ENCODE peak calls at places on chromosomes 4 and X, in five cellular contexts. C is GM23338, R is A549, I is epithelial cell of proximal tubule, L is pancreas. V is an unnamed sample.

GRCh38 chrX:129566081-129566480 is 26.0 kb downstream of the OCRL start:
- DNase-seq in L (no peak), I (no peak), C (no peak), R (no peak), V (no peak)

GRCh38 chr4:86034616-86035015 is 325.2 kb downstream of the MAPK10 start:
- DNase-seq in L (no peak), R (no peak), I (no peak), C (no peak), V (no peak)

GRCh38 chr4:188016754-188017153 is 21.2 kb downstream of the ZFP42 start:
- DNase-seq in I (no peak), R (no peak), C (peak), L (no peak), V (no peak)

GRCh38 chr4:42767669-42768068 is 110.8 kb upstream of the ATP8A1 start:
- DNase-seq in C (peak), I (no peak), L (no peak), R (no peak), V (no peak)

GRCh38 chr4:48939785-48940184 is 33.2 kb upstream of the OCIAD2 start:
- DNase-seq in R (peak), C (no peak), L (no peak), I (peak), V (peak)

GRCh38 chr4:89125901-89126435 is 14.6 kb downstream of the TIGD2 start:
- DNase-seq in C (no peak), I (no peak), L (no peak), R (no peak), V (no peak)

GRCh38 chr4:170522427-170522970 is 432.7 kb upstream of the AADAT start:
- DNase-seq in I (no peak), R (no peak), L (no peak), C (no peak), V (no peak)

GRCh38 chrX:115183980-115184379 is 5.2 kb upstream of the RBMXL3 start:
- DNase-seq in L (no peak), C (no peak), I (no peak), R (peak), V (no peak)

GRCh38 chrX:118498755-118499154 is 3.1 kb downstream of the DOCK11 start:
- DNase-seq in C (no peak), R (no peak), I (no peak), L (no peak), V (no peak)

GRCh38 chr4:140176735-140177134 is 22.8 kb upstream of the MAML3 start:
- DNase-seq in I (no peak), L (no peak), R (no peak), C (no peak), V (peak)

GRCh38 chr4:25221377-25221776 is 12.5 kb upstream of the PI4K2B start:
- DNase-seq in L (no peak), I (no peak), C (no peak), R (no peak), V (no peak)

GRCh38 chr4:148834804-148835598 is 392.8 kb upstream of the NR3C2 start:
- DNase-seq in C (peak), I (peak), R (peak), L (peak), V (no peak)

GRCh38 chr4:29900336-29900735 is 819.8 kb upstream of the PCDH7 start:
- DNase-seq in I (no peak), L (no peak), R (no peak), C (no peak), V (no peak)

GRCh38 chrX:14209034-14209433 is 179.3 kb upstream of the GEMIN8 start:
- DNase-seq in L (no peak), R (peak), I (no peak), C (no peak), V (no peak)

GRCh38 chr4:142248946-142249345 is 597.2 kb downstream of the INPP4B start:
- DNase-seq in C (no peak), I (no peak), R (peak), L (no peak), V (no peak)

GRCh38 chr4:111945014-111945413 is 200.2 kb upstream of the FAM241A start:
- DNase-seq in L (no peak), I (no peak), C (peak), R (no peak), V (no peak)

GRCh38 chr4:84224522-84224921 is 274.6 kb downstream of the NKX6-1 start:
- DNase-seq in C (peak), L (no peak), R (no peak), I (no peak), V (no peak)

GRCh38 chr4:141637565-141637964 is 1.2 kb downstream of the IL15 start:
- DNase-seq in I (no peak), C (no peak), L (no peak), R (no peak), V (no peak)

GRCh38 chr4:6342530-6343293 is 73.1 kb downstream of the WFS1 start:
- DNase-seq in C (no peak), I (no peak), L (no peak), R (peak), V (no peak)

GRCh38 chrX:124388562-124388961 is 42.2 kb downstream of the SH2D1A start:
- DNase-seq in L (peak), I (no peak), C (peak), R (peak), V (no peak)

GRCh38 chr4:155789391-155789790 is 30.6 kb downstream of the GUCY1B1 start:
- DNase-seq in C (no peak), R (no peak), L (no peak), I (no peak), V (no peak)

GRCh38 chrX:10199212-10199611 is 42.4 kb downstream of the CLCN4 start:
- DNase-seq in R (no peak), C (no peak), L (no peak), I (no peak), V (no peak)

GRCh38 chr4:7325541-7325940 is 109.2 kb downstream of the PSAPL1 start:
- DNase-seq in L (no peak), I (no peak), R (no peak), C (no peak), V (no peak)

GRCh38 chr4:1569461-1570151 is 114.5 kb downstream of the FAM53A start:
- DNase-seq in L (no peak), C (no peak), I (no peak), R (no peak), V (no peak)

GRCh38 chrX:39577976-39578962 is 519.5 kb downstream of the BCOR start:
- DNase-seq in I (no peak), L (no peak), R (no peak), C (no peak), V (no peak)

GRCh38 chr4:74435296-74435695 is 9.6 kb upstream of the AREG start:
- DNase-seq in I (no peak), R (no peak), C (no peak), L (no peak), V (no peak)

GRCh38 chr4:93788712-93789111 is 39.8 kb upstream of the ATOH1 start:
- DNase-seq in I (no peak), C (peak), L (no peak), R (peak), V (peak)

GRCh38 chr4:152591361-152591760 is 55.5 kb upstream of the FBXW7 start:
- DNase-seq in I (no peak), L (peak), C (peak), R (no peak), V (peak)

GRCh38 chr4:101065935-101066485 is 281.3 kb downstream of the PPP3CA start:
- DNase-seq in R (no peak), I (no peak), L (no peak), C (no peak), V (no peak)

GRCh38 chr4:133152330-133152791 is 3.3 kb downstream of the PCDH10 start:
- DNase-seq in I (no peak), C (peak), R (no peak), L (no peak), V (no peak)

GRCh38 chr4:1009647-1010521 is 1.5 kb upstream of the FGFRL1 start:
- DNase-seq in I (no peak), L (peak), C (peak), R (peak), V (no peak)

GRCh38 chr4:154506253-154506652 is 14.7 kb upstream of the DCHS2 start:
- DNase-seq in R (peak), L (no peak), C (peak), I (no peak), V (no peak)

GRCh38 chr4:5203925-5204324 is 152.6 kb downstream of the STK32B start:
- DNase-seq in C (no peak), R (no peak), I (no peak), L (no peak), V (peak)

GRCh38 chrX:47644557-47645091 is 5.7 kb downstream of the ELK1 start:
- DNase-seq in I (no peak), R (peak), C (peak), L (no peak), V (no peak)

GRCh38 chrX:41491267-41492004 is 44.3 kb downstream of the NYX start:
- DNase-seq in I (peak), C (peak), L (no peak), R (peak), V (peak)

GRCh38 chrX:42108140-42108503 is 184.8 kb upstream of the CASK start:
- DNase-seq in C (no peak), L (no peak), I (no peak), R (no peak), V (no peak)

GRCh38 chr4:124111922-124112321 is 600.6 kb downstream of the ANKRD50 start:
- DNase-seq in I (peak), R (peak), C (peak), L (no peak), V (peak)

DNA sequence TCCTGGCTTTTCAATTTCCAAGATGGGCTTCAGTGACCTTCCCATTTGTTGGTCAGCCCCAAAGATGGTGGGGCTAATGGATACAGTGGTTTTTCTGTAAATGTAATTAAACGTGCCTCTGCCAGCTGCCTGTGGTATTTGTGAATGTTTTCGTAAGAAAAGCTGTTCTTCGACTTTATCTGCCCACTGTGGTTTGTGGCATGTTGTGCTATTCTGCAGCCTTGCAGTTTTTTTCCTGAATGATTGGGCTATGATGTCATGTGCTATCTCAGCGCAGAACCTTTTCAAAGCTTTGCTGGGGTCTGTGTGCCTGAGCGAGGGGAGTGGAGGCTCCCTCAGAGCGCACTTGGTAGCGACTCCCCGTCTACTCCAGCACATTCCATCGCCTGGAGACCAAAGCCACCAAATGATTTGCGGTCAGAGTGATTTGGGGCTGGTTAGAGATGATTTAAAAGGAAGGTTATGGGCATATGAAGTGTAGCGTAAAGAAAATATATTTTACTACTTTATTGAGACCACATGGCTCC is 137.5 kb downstream of the PALLD start:
- DNase-seq in R (no peak), C (no peak), L (no peak), I (peak), V (peak)
- H3K4me3 ChIP-seq in R (peak), C (no peak), L (no peak), I (peak), V (no peak)

DNA sequence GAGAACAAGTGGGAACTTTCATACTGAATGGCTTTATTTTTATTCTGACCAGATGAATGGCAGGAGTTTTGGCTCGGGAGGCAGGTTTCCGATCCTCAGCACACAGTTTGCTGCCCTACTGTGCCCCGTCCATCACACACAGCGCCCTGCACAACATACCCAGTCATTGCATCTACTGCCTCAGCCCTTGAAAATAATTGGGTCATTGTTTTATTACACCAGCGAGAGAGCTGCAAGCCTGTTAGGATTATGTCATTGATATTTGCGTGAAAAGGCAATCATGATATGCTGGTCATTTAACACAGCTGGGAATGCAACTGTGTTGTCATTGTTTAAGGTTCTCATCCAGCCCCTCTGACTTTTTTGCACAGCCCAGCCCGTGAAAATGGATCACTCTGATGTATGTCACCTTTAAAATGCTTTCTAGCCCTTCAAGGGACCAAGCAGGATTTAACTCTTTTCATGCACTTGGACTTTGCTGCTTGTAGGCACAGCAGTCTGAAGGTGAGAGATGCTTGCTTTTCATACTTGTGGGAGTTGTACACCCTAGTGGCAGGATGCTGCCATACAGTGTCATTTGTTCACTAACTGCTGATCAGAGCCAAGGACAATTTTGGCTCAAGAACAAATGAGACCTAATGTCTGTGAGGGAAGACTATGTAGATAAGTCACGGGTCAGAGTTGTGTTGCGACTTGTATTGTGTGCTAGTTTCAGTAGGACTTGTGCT is 62.3 kb downstream of the RTL9 start:
- DNase-seq in R (peak), I (no peak), L (no peak), C (no peak), V (no peak)
- TF ChIP-seq CTCF in R (no peak), I (peak), L (peak), C (peak), V (peak)

GRCh38 chr4:181004056-181004455 is 1239.1 kb upstream of the TENM3 start:
- DNase-seq in R (no peak), L (no peak), C (no peak), I (no peak), V (no peak)

GRCh38 chr4:181008164-181008563 is 1235.0 kb upstream of the TENM3 start:
- DNase-seq in L (no peak), R (peak), C (no peak), I (peak), V (no peak)

GRCh38 chr4:181007751-181008150 is 1235.5 kb upstream of the TENM3 start:
- DNase-seq in L (no peak), I (peak), R (no peak), C (no peak), V (no peak)

GRCh38 chr4:181006509-181007290 is 1236.5 kb upstream of the TENM3 start:
- DNase-seq in I (no peak), C (peak), L (no peak), R (no peak), V (no peak)
- H3K4me3 ChIP-seq in I (peak), C (no peak), L (no peak), R (no peak), V (no peak)

GRCh38 chr4:55444822-55445221 is 49.1 kb downstream of the TMEM165 start:
- DNase-seq in C (no peak), L (no peak), I (no peak), R (peak), V (no peak)
- TF ChIP-seq CTCF in C (peak), L (no peak), I (peak), R (peak), V (peak)

GRCh38 chr4:87119965-87120364 is 100.5 kb downstream of the KLHL8 start:
- DNase-seq in L (no peak), C (no peak), I (no peak), R (no peak), V (no peak)
- H3K4me3 ChIP-seq in L (no peak), C (no peak), I (no peak), R (no peak), V (no peak)

GRCh38 chr4:8473198-8473919 is 32.8 kb downstream of the TRMT44 start:
- DNase-seq in I (no peak), C (no peak), R (no peak), L (no peak), V (no peak)
- TF ChIP-seq CTCF in I (no peak), C (no peak), R (no peak), L (no peak), V (no peak)

GRCh38 chr4:61202638-61203495 is 2.7 kb downstream of the ADGRL3 start:
- DNase-seq in C (peak), R (no peak), L (no peak), I (no peak), V (no peak)
- H3K4me3 ChIP-seq in C (peak), R (no peak), L (no peak), I (no peak), V (no peak)

V was measured in HFF-Myc.